ENCODE peak calls at places on chromosomes 16 and 17, in five cellular contexts. One of them, this sample, is unnamed.

GRCh38 chr17:79929257-79930076 is 90.2 kb upstream of the CBX4 start:
- DNase-seq in AG04449: no peak
- DNase-seq in GM10248: no peak
- DNase-seq in GM20000: no peak
- DNase-seq in kidney epithelial cell: no peak
- DNase-seq in this sample: no peak

GRCh38 chr17:68707032-68707431 is 105.9 kb upstream of the FAM20A start:
- DNase-seq in AG04449: peak
- DNase-seq in GM10248: no peak
- DNase-seq in GM20000: no peak
- DNase-seq in kidney epithelial cell: no peak
- DNase-seq in this sample: no peak

GRCh38 chr16:81096715-81097208 is 567 bp upstream of the GCSH start:
- DNase-seq in AG04449: no peak
- DNase-seq in GM10248: no peak
- DNase-seq in GM20000: no peak
- DNase-seq in kidney epithelial cell: no peak
- DNase-seq in this sample: no peak

GRCh38 chr16:11194913-11195312 is 61.1 kb downstream of the SOCS1 start:
- DNase-seq in AG04449: no peak
- DNase-seq in GM10248: no peak
- DNase-seq in GM20000: no peak
- DNase-seq in kidney epithelial cell: no peak
- DNase-seq in this sample: no peak

GRCh38 chr17:9174779-9175574 is 153.7 kb downstream of the NTN1 start:
- DNase-seq in AG04449: no peak
- DNase-seq in GM10248: no peak
- DNase-seq in GM20000: no peak
- DNase-seq in kidney epithelial cell: no peak
- DNase-seq in this sample: no peak

GRCh38 chr17:43832168-43832975 is 574 bp downstream of the MPP3 start:
- DNase-seq in AG04449: peak
- DNase-seq in GM10248: no peak
- DNase-seq in GM20000: no peak
- DNase-seq in kidney epithelial cell: peak
- DNase-seq in this sample: no peak

GRCh38 chr17:66772148-66772812 is 62.6 kb upstream of the CACNG5 start:
- DNase-seq in AG04449: no peak
- DNase-seq in GM10248: no peak
- DNase-seq in GM20000: no peak
- DNase-seq in kidney epithelial cell: no peak
- DNase-seq in this sample: no peak

GRCh38 chr16:72832640-72833039 is 215.3 kb downstream of the ZFHX3 start:
- DNase-seq in AG04449: no peak
- DNase-seq in GM10248: peak
- DNase-seq in GM20000: peak
- DNase-seq in kidney epithelial cell: no peak
- DNase-seq in this sample: peak

GRCh38 chr17:57459286-57459915 is 203.1 kb downstream of the MSI2 start:
- DNase-seq in AG04449: no peak
- DNase-seq in GM10248: no peak
- DNase-seq in GM20000: peak
- DNase-seq in kidney epithelial cell: no peak
- DNase-seq in this sample: peak

GRCh38 chr16:80806957-80807356 is 2.6 kb upstream of the CDYL2 start:
- DNase-seq in AG04449: peak
- DNase-seq in GM10248: no peak
- DNase-seq in GM20000: no peak
- DNase-seq in kidney epithelial cell: peak
- DNase-seq in this sample: no peak

GRCh38 chr17:19239544-19239943 is 2.4 kb downstream of the EPN2 start:
- DNase-seq in AG04449: no peak
- DNase-seq in GM10248: no peak
- DNase-seq in GM20000: no peak
- DNase-seq in kidney epithelial cell: no peak
- DNase-seq in this sample: no peak

GRCh38 chr17:19242926-19243325 is 5.8 kb downstream of the EPN2 start:
- DNase-seq in AG04449: no peak
- DNase-seq in GM10248: no peak
- DNase-seq in GM20000: no peak
- DNase-seq in kidney epithelial cell: no peak
- DNase-seq in this sample: no peak

GRCh38 chr17:19238167-19238505 is 970 bp downstream of the EPN2 start:
- DNase-seq in AG04449: no peak
- DNase-seq in GM10248: peak
- DNase-seq in GM20000: peak
- DNase-seq in kidney epithelial cell: no peak
- DNase-seq in this sample: peak

GRCh38 chr17:19242323-19242722 is 5.2 kb downstream of the EPN2 start:
- DNase-seq in AG04449: no peak
- DNase-seq in GM10248: no peak
- DNase-seq in GM20000: no peak
- DNase-seq in kidney epithelial cell: peak
- DNase-seq in this sample: no peak

DNA sequence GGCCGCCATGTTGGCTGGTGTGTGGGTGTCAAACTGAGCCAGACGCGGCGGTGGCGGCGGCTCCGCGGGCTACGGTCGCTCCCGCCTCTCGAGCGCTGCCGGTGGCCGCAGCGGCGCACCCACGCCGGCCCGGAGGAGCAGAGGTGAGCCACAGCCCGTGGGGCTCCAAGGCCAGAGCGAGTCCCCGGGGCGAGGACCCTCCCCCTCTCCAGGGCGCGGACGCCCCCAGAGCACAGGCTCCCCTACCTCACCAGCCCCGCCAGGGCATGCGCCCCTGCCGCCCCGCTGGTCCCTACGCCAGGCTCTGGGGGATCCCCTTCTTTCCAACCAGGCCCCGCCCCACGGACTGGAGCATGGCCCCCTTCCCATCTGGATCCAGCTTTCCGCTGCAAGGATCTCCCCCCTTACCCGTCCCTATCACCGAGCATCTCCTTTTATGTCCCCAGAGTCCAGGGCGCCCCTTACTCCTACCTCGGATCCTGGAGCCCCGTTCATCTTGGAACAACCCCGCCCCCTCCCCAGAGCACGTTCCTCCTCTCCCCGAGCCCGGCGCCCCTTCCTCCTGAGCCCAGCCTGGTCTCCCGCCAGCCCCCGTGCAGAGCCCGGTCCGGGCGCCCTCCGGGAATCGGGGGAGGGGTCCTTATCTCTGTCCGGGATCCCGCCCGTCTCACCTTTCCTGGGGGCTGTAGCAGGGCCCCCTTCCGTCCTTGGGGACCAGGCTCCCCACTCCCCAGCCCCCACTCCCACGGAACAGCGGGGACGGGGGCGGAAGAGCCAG is 412 bp downstream of the EPN2 start:
- DNase-seq in AG04449: no peak
- DNase-seq in GM10248: peak
- DNase-seq in GM20000: peak
- DNase-seq in kidney epithelial cell: no peak
- DNase-seq in this sample: peak
- TF ChIP-seq CTCF in AG04449: no peak
- TF ChIP-seq CTCF in GM10248: peak
- TF ChIP-seq CTCF in GM20000: no peak
- TF ChIP-seq CTCF in kidney epithelial cell: no peak
- TF ChIP-seq CTCF in this sample: no peak

GRCh38 chr17:32769846-32770245 is 107.1 kb downstream of the MYO1D start:
- DNase-seq in AG04449: no peak
- DNase-seq in GM10248: no peak
- DNase-seq in GM20000: no peak
- DNase-seq in kidney epithelial cell: no peak
- DNase-seq in this sample: no peak
- TF ChIP-seq CTCF in AG04449: no peak
- TF ChIP-seq CTCF in GM10248: peak
- TF ChIP-seq CTCF in GM20000: no peak
- TF ChIP-seq CTCF in kidney epithelial cell: no peak
- TF ChIP-seq CTCF in this sample: no peak

GRCh38 chr16:68469728-68470460 is 21.6 kb upstream of the SMPD3 start:
- DNase-seq in AG04449: no peak
- DNase-seq in GM10248: no peak
- DNase-seq in GM20000: no peak
- DNase-seq in kidney epithelial cell: no peak
- DNase-seq in this sample: no peak
- TF ChIP-seq CTCF in AG04449: no peak
- TF ChIP-seq CTCF in GM10248: no peak
- TF ChIP-seq CTCF in GM20000: no peak
- TF ChIP-seq CTCF in kidney epithelial cell: no peak
- TF ChIP-seq CTCF in this sample: no peak

DNA sequence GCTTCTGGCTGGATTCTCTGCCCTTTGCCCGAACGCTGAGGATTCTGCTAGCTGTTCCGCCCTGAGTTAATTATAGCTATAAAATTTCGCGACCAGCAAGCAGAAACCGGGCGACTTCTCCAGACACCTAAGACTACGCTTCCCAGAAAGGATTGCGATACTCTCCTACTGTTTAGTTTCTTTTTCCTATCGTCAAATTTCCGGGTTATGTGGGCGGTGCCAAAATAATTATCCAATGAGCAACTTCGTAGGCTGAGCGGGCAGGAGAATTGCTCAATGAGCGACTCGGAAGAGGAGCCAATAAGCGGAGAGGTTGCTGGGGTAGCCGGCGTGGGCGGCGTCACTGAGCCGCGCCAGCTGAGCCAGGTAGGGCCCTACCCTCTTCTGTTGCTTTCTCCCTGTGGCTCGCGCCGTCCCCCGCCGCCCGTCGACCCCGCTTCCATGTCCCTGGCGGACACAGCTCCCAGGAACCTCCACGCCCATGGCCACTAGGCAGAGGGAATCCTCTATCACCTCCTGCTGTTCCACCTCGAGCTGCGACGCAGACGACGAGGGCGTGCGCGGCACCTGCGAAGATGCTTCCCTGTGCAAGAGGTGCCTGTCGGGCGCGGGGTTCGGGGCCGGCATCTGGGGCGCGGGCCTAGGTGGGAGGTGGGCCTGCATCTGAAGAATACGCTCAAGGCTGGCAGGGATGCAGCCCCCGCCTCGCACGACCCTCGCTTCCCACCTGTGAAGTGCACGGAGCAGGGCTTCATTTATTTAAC is at the start of gene LCMT1:
- DNase-seq in AG04449: peak
- DNase-seq in GM10248: peak
- DNase-seq in GM20000: peak
- DNase-seq in kidney epithelial cell: peak
- DNase-seq in this sample: peak
- TF ChIP-seq CTCF in AG04449: peak
- TF ChIP-seq CTCF in GM10248: no peak
- TF ChIP-seq CTCF in GM20000: no peak
- TF ChIP-seq CTCF in kidney epithelial cell: no peak
- TF ChIP-seq CTCF in this sample: no peak

GRCh38 chr16:67561501-67561823 is 864 bp upstream of the CTCF start:
- DNase-seq in AG04449: no peak
- DNase-seq in GM10248: no peak
- DNase-seq in GM20000: no peak
- DNase-seq in kidney epithelial cell: no peak
- DNase-seq in this sample: no peak

GRCh38 chr16:67561824-67562525 is 351 bp upstream of the CTCF start:
- DNase-seq in AG04449: no peak
- DNase-seq in GM10248: peak
- DNase-seq in GM20000: peak
- DNase-seq in kidney epithelial cell: peak
- DNase-seq in this sample: peak

GRCh38 chr16:67563708-67564468 is 1.6 kb downstream of the CTCF start:
- DNase-seq in AG04449: no peak
- DNase-seq in GM10248: no peak
- DNase-seq in GM20000: no peak
- DNase-seq in kidney epithelial cell: no peak
- DNase-seq in this sample: no peak

GRCh38 chr16:67562526-67562917 is at the start of gene CTCF:
- DNase-seq in AG04449: no peak
- DNase-seq in GM10248: peak
- DNase-seq in GM20000: peak
- DNase-seq in kidney epithelial cell: no peak
- DNase-seq in this sample: peak

DNA sequence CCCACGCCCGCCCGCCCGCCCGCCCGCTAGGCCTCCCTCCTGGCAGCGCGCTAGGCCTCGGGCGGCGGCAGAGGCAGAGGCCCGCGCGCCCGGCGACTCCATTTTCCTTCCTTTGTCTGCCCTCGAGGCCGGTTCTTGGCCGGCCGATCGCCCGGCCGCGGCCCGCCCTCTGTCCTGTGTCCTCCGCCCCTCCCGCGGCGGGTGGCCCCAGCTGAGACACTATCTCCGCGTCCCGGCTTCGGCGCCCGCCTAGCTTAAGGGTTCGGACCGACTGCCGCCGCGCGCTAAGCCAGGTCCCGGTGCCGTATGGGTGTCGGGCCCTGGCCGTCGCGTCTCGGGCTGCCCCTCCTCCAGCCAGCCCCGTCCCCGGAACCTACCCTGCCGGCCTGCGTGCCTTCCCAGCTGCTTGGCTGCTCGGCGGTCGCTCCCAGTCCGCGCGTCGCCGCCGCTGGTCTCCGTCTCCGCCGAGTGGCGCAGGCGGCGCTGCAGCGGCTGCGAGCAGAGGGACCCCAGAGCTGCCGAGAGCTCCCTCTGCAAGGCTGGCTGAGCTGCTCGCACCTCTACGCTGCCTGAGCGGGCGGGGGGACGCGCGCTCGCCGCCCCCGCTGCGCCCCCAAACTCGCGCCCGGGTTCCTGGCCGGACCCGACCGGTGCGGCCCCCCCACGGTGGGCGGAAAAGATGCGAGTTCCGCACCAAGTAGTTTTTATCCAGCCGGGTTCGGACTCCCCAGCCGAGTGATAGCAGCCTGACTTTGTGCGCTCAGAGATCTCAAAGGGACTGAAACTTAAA is 787 bp downstream of the CTCF start:
- DNase-seq in AG04449: no peak
- DNase-seq in GM10248: no peak
- DNase-seq in GM20000: peak
- DNase-seq in kidney epithelial cell: no peak
- DNase-seq in this sample: peak
- TF ChIP-seq CTCF in AG04449: peak
- TF ChIP-seq CTCF in GM10248: peak
- TF ChIP-seq CTCF in GM20000: peak
- TF ChIP-seq CTCF in kidney epithelial cell: no peak
- TF ChIP-seq CTCF in this sample: peak

GRCh38 chr17:49565948-49566491 is 9.7 kb upstream of the NXPH3 start:
- DNase-seq in AG04449: no peak
- DNase-seq in GM10248: no peak
- DNase-seq in GM20000: no peak
- DNase-seq in kidney epithelial cell: no peak
- DNase-seq in this sample: no peak
- TF ChIP-seq CTCF in AG04449: no peak
- TF ChIP-seq CTCF in GM10248: no peak
- TF ChIP-seq CTCF in GM20000: no peak
- TF ChIP-seq CTCF in kidney epithelial cell: peak
- TF ChIP-seq CTCF in this sample: no peak

GRCh38 chr17:17693955-17694228 is 12.6 kb downstream of the RAI1 start:
- DNase-seq in AG04449: no peak
- DNase-seq in GM10248: no peak
- DNase-seq in GM20000: no peak
- DNase-seq in kidney epithelial cell: no peak
- DNase-seq in this sample: no peak

GRCh38 chr17:17692353-17693252 is 11.3 kb downstream of the RAI1 start:
- DNase-seq in AG04449: no peak
- DNase-seq in GM10248: no peak
- DNase-seq in GM20000: no peak
- DNase-seq in kidney epithelial cell: no peak
- DNase-seq in this sample: no peak

GRCh38 chr17:17696075-17696474 is 14.8 kb downstream of the RAI1 start:
- DNase-seq in AG04449: no peak
- DNase-seq in GM10248: no peak
- DNase-seq in GM20000: no peak
- DNase-seq in kidney epithelial cell: no peak
- DNase-seq in this sample: no peak

GRCh38 chr17:17693253-17693954 is 12.1 kb downstream of the RAI1 start:
- DNase-seq in AG04449: no peak
- DNase-seq in GM10248: no peak
- DNase-seq in GM20000: no peak
- DNase-seq in kidney epithelial cell: no peak
- DNase-seq in this sample: no peak

GRCh38 chr17:17694229-17695081 is 13.2 kb downstream of the RAI1 start:
- DNase-seq in AG04449: no peak
- DNase-seq in GM10248: peak
- DNase-seq in GM20000: peak
- DNase-seq in kidney epithelial cell: no peak
- DNase-seq in this sample: peak
- TF ChIP-seq CTCF in AG04449: no peak
- TF ChIP-seq CTCF in GM10248: no peak
- TF ChIP-seq CTCF in GM20000: no peak
- TF ChIP-seq CTCF in kidney epithelial cell: no peak
- TF ChIP-seq CTCF in this sample: no peak

This sample was measured in GM13976.